ENCODE peak calls at places on chromosomes 11 and 22, in five cellular contexts. H is tibial nerve, R is adipocyte, Z is pancreas, O is hepatocyte. Y is an unnamed sample.

GRCh38 chr11:116446542-116446941 is 326.2 kb downstream of the BUD13 start:
- DNase-seq in H (no peak), R (no peak), Z (no peak), O (no peak), Y (no peak)

GRCh38 chr11:73939096-73939495 is 11.7 kb upstream of the DNAJB13 start:
- DNase-seq in H (no peak), R (no peak), Z (no peak), O (no peak), Y (no peak)

GRCh38 chr11:83566948-83567347 is 280.8 kb upstream of the CCDC90B start:
- DNase-seq in H (no peak), R (peak; percentile 53), Z (no peak), O (peak; percentile 37), Y (no peak)

GRCh38 chr11:91686700-91687099 is 537.9 kb upstream of the FAT3 start:
- DNase-seq in H (no peak), R (no peak), Z (no peak), O (no peak), Y (no peak)

GRCh38 chr11:69414773-69415187 is 66.7 kb upstream of the LINC01488 start:
- DNase-seq in H (no peak), R (no peak), Z (no peak), O (no peak), Y (no peak)

GRCh38 chr11:45843158-45843924 is 3.9 kb upstream of the CRY2 start:
- DNase-seq in H (peak; percentile 87), R (peak; percentile 98), Z (peak; percentile 92), O (peak; percentile 96), Y (peak; percentile 76)

GRCh38 chr11:44812971-44813370 is 86.2 kb downstream of the TSPAN18 start:
- DNase-seq in H (no peak), R (no peak), Z (no peak), O (no peak), Y (no peak)

GRCh38 chr11:9574556-9574805 is 1.0 kb downstream of the WEE1 start:
- DNase-seq in H (no peak), R (no peak), Z (peak; percentile 58), O (no peak), Y (no peak)

GRCh38 chr11:25992254-25992653 is 339.7 kb upstream of the ANO3 start:
- DNase-seq in H (no peak), R (no peak), Z (no peak), O (no peak), Y (no peak)

GRCh38 chr22:46390652-46391301 is 55.3 kb downstream of the TRMU start:
- DNase-seq in H (peak; percentile 39), R (peak; percentile 92), Z (peak; percentile 89), O (no peak), Y (no peak)

GRCh38 chr11:85941380-85941973 is 86.3 kb downstream of the CCDC83 start:
- DNase-seq in H (peak; percentile 27), R (peak; percentile 82), Z (no peak), O (peak; percentile 53), Y (no peak)

GRCh38 chr11:93031386-93031785 is 61.9 kb downstream of the MTNR1B start:
- DNase-seq in H (no peak), R (no peak), Z (no peak), O (no peak), Y (no peak)

GRCh38 chr11:126840201-126840886 is 160.2 kb downstream of the KIRREL3 start:
- DNase-seq in H (no peak), R (peak; percentile 79), Z (no peak), O (no peak), Y (no peak)

GRCh38 chr11:35344990-35345655 is 74.2 kb downstream of the SLC1A2 start:
- DNase-seq in H (no peak), R (no peak), Z (no peak), O (peak; percentile 8), Y (no peak)

GRCh38 chr11:61171907-61172306 is 10.7 kb upstream of the VPS37C start:
- DNase-seq in H (no peak), R (no peak), Z (no peak), O (no peak), Y (no peak)

GRCh38 chr11:46916669-46917108 is 1.7 kb downstream of the LRP4 start:
- DNase-seq in H (no peak), R (peak; percentile 86), Z (peak; percentile 44), O (peak; percentile 77), Y (peak; percentile 26)

GRCh38 chr11:122022646-122023045 is 93.4 kb downstream of the BLID start:
- DNase-seq in H (no peak), R (peak; percentile 58), Z (no peak), O (no peak), Y (no peak)

GRCh38 chr11:76861490-76861953 is 804 bp downstream of the ACER3 start:
- DNase-seq in H (no peak), R (no peak), Z (no peak), O (peak; percentile 16), Y (no peak)

GRCh38 chr22:17590586-17590985 is 27.3 kb downstream of the SLC25A18 start:
- DNase-seq in H (no peak), R (no peak), Z (no peak), O (no peak), Y (no peak)

GRCh38 chr11:105937331-105937730 is 84.7 kb downstream of the MSANTD4 start:
- DNase-seq in H (no peak), R (peak; percentile 44), Z (no peak), O (no peak), Y (no peak)

GRCh38 chr11:19766206-19766605 is 53.6 kb downstream of the NAV2 start:
- DNase-seq in H (no peak), R (peak; percentile 20), Z (no peak), O (peak; percentile 57), Y (no peak)

GRCh38 chr22:40257979-40258378 is 80.3 kb downstream of the TNRC6B start:
- DNase-seq in H (no peak), R (peak; percentile 8), Z (no peak), O (no peak), Y (no peak)

GRCh38 chr11:65497141-65498041 is 1.5 kb upstream of the MALAT1 start:
- DNase-seq in H (peak; percentile 98), R (peak; percentile 99), Z (peak; percentile 99), O (peak; percentile 100), Y (peak; percentile 99)

GRCh38 chr11:65498042-65498726 is 661 bp upstream of the MALAT1 start:
- DNase-seq in H (no peak), R (peak; percentile 80), Z (peak; percentile 52), O (peak; percentile 73), Y (peak; percentile 75)

GRCh38 chr11:65498727-65498976 is 193 bp upstream of the MALAT1 start:
- DNase-seq in H (no peak), R (no peak), Z (no peak), O (no peak), Y (no peak)

GRCh38 chr11:65498977-65499712 is at the start of gene MALAT1:
- DNase-seq in H (peak; percentile 91), R (peak; percentile 97), Z (peak; percentile 94), O (peak; percentile 95), Y (peak; percentile 92)

GRCh38 chr11:65496304-65497140 is 2.3 kb upstream of the MALAT1 start:
- DNase-seq in H (no peak), R (peak; percentile 81), Z (peak; percentile 30), O (peak; percentile 24), Y (no peak)
- H3K4me1 ChIP-seq in H (peaks cover 2% of the 10 kb centered on the region), R (peaks cover 52% of the 10 kb centered on the region), Z (peaks cover 50% of the 10 kb centered on the region), O (peaks cover 54% of the 10 kb centered on the region), Y (peaks cover 11% of the 10 kb centered on the region)

DNA sequence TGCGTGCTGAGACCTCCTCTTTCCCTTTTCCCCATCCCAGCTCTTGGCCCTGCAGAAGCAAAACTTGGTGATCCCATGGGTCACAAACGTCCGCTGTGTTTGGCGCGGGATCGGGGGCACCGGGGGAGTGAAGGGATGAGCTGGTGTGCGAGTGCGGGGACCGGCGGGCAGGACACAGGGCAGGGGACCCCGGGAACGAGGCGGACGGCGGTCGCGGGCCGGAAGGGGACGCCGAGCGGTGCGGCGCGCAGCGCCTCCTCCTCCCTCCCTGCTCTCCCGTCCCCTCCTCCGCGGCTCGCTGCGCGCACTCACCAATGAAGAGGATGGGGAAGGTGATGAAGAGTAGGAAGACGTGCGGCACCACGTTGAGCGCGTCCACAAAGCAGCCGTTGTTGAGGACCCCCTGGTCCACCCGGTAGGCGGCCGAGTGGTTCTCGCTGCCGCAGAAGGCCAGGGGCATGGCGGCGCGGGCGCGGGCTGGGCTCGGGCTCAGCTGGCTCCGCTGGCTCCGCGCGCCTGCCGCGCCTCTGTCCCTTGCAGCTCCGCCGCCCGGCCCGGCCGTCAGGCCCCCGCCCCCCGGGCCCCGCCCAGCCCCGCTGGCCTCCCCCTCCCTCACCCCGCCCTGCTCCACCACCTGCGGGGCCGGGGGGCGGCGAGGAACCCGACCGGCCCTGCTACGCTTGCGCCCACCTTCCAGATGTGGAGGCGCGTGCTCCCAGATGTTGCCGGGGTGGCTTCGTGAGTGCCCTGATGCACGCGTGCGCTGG is at the start of gene ABCC8:
- DNase-seq in H (no peak), R (no peak), Z (no peak), O (peak; percentile 30), Y (no peak)
- H3K27me3 ChIP-seq in H (no peaks in the 10 kb centered on the region), R (peaks cover 77% of the 10 kb centered on the region), Z (no peaks in the 10 kb centered on the region), O (peaks cover 78% of the 10 kb centered on the region), Y (no peaks in the 10 kb centered on the region)

DNA sequence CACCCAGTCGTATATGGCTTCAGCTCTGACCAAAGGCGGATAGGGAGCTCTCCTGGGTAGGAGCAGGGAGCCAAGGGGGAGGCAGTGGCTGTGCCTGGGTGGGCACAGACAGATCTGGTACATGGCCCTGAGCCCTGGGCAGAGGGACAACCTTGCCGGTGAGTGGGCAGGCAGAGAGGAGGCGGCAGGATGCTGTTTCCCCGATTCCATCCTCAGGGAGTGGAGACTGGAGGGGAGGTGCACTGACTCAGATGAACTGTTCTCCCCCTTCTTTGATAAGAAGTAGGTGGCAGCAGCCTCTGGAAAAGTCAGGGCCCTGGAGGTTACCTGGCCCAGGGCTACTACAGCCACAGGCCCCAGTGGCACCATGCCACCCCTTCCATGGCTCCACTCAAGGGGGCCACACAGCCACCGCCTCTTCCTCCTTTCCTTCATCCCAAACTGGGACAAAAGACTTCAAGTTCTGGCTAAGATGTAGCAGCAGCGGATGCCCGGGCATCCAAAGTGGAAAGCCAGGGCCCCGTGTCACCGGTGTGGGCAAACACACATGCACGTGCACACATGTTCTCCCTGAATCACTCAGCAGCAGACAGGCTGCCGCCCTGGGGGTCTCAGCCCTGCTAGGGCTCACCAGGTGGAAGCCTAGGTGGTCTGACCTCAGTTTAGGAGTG is 13.4 kb downstream of the CXCR5 start:
- DNase-seq in H (no peak), R (no peak), Z (peak; percentile 20), O (no peak), Y (no peak)
- H3K4me1 ChIP-seq in H (no peaks in the 10 kb centered on the region), R (no peaks in the 10 kb centered on the region), Z (peaks cover 9% of the 10 kb centered on the region), O (peaks cover 11% of the 10 kb centered on the region), Y (peaks cover 50% of the 10 kb centered on the region)

GRCh38 chr11:17714870-17715269 is 4.5 kb upstream of the MYOD1 start:
- DNase-seq in H (no peak), R (no peak), Z (no peak), O (no peak), Y (no peak)
- H3K27me3 ChIP-seq in H (no peaks in the 10 kb centered on the region), R (peaks cover 75% of the 10 kb centered on the region), Z (peaks cover under 1% of the 10 kb centered on the region), O (peaks cover 96% of the 10 kb centered on the region), Y (peaks cover 4% of the 10 kb centered on the region)

DNA sequence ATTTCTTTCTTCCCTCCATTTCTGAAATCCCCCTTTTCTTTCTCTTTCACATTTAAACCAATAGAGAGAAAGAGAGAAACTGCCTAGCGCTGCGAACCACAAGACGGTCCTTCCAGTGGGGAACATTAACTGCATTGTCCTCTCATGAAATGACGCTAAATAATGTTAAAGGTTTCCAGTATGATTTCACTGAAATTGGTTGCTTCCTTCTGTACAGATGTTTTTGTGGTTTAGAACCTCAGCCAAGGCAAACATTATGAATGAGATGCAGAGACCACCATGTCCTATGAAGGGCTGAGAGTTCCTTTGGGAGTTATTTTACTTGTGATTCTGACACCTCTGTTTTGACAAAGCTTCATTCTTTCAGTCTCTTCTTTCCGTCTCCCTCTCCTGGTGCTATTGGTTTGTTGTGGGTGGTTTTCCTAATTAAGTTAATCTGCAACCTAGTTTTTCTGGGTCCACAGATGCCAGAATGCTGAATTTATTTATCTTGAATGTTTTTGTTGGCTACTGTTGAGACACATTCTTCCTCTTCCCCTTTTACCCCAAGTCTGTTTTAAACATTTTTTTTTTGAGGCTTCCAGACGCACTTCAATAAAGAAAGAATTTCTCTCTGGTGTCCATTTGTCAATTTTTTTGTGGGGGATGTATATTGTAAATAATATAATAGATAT is 52.0 kb downstream of the ZBTB16 start:
- DNase-seq in H (no peak), R (peak; percentile 16), Z (no peak), O (no peak), Y (no peak)
- H3K4me1 ChIP-seq in H (no peaks in the 10 kb centered on the region), R (peaks cover 95% of the 10 kb centered on the region), Z (peaks cover 25% of the 10 kb centered on the region), O (peaks cover 48% of the 10 kb centered on the region), Y (no peaks in the 10 kb centered on the region)

Y was measured in naive thymus-derived CD4-positive, alpha-beta T cell.